ENCODE peak calls at places on chromosomes 6 and 20, in eight cellular contexts. One of them, this sample, is unnamed. For H3K4me1, the result is how much of the 10 kb centered on the place peaks cover.

GRCh38 chr20:22453244-22454080 is 130.9 kb downstream of the FOXA2 start:
- DNase-seq in upper lobe of left lung: no peak
- DNase-seq in keratinocyte: no peak
- DNase-seq in IMR-90: no peak
- DNase-seq in breast epithelium: no peak
- DNase-seq in H9: no peak
- DNase-seq in body of pancreas: peak
- DNase-seq in CD8-positive, alpha-beta T cell: no peak
- DNase-seq in this sample: no peak

GRCh38 chr20:10654630-10655029 is 19.2 kb downstream of the JAG1 start:
- DNase-seq in body of pancreas: peak
- DNase-seq in H9: peak
- DNase-seq in breast epithelium: no peak
- DNase-seq in upper lobe of left lung: no peak
- DNase-seq in IMR-90: no peak
- DNase-seq in keratinocyte: no peak
- DNase-seq in CD8-positive, alpha-beta T cell: no peak
- DNase-seq in this sample: no peak

GRCh38 chr6:71209206-71209605 is 79.4 kb upstream of the OGFRL1 start:
- DNase-seq in upper lobe of left lung: no peak
- DNase-seq in H9: no peak
- DNase-seq in CD8-positive, alpha-beta T cell: no peak
- DNase-seq in body of pancreas: no peak
- DNase-seq in IMR-90: no peak
- DNase-seq in keratinocyte: no peak
- DNase-seq in breast epithelium: no peak
- DNase-seq in this sample: no peak

GRCh38 chr20:60691966-60692615 is 560.0 kb upstream of the CDH4 start:
- DNase-seq in upper lobe of left lung: no peak
- DNase-seq in IMR-90: no peak
- DNase-seq in breast epithelium: no peak
- DNase-seq in keratinocyte: no peak
- DNase-seq in body of pancreas: no peak
- DNase-seq in H9: peak
- DNase-seq in CD8-positive, alpha-beta T cell: no peak
- DNase-seq in this sample: no peak

GRCh38 chr6:14765106-14765505 is 480.8 kb upstream of the JARID2 start:
- DNase-seq in CD8-positive, alpha-beta T cell: no peak
- DNase-seq in H9: no peak
- DNase-seq in keratinocyte: no peak
- DNase-seq in IMR-90: peak
- DNase-seq in body of pancreas: no peak
- DNase-seq in upper lobe of left lung: no peak
- DNase-seq in breast epithelium: no peak
- DNase-seq in this sample: no peak

GRCh38 chr20:41078329-41078728 is 49.7 kb downstream of the TOP1 start:
- DNase-seq in keratinocyte: no peak
- DNase-seq in IMR-90: peak
- DNase-seq in breast epithelium: no peak
- DNase-seq in body of pancreas: no peak
- DNase-seq in H9: no peak
- DNase-seq in CD8-positive, alpha-beta T cell: no peak
- DNase-seq in upper lobe of left lung: no peak
- DNase-seq in this sample: no peak

GRCh38 chr6:79515436-79515835 is 21.8 kb downstream of the LCA5 start:
- DNase-seq in IMR-90: no peak
- DNase-seq in H9: no peak
- DNase-seq in breast epithelium: no peak
- DNase-seq in upper lobe of left lung: no peak
- DNase-seq in body of pancreas: no peak
- DNase-seq in CD8-positive, alpha-beta T cell: no peak
- DNase-seq in keratinocyte: no peak
- DNase-seq in this sample: no peak

GRCh38 chr6:2165216-2165725 is 80.1 kb downstream of the GMDS start:
- DNase-seq in upper lobe of left lung: no peak
- DNase-seq in keratinocyte: no peak
- DNase-seq in CD8-positive, alpha-beta T cell: no peak
- DNase-seq in body of pancreas: no peak
- DNase-seq in H9: no peak
- DNase-seq in breast epithelium: no peak
- DNase-seq in IMR-90: no peak
- DNase-seq in this sample: no peak

GRCh38 chr6:75608955-75609533 is 7.4 kb downstream of the SENP6 start:
- DNase-seq in body of pancreas: no peak
- DNase-seq in CD8-positive, alpha-beta T cell: no peak
- DNase-seq in breast epithelium: no peak
- DNase-seq in keratinocyte: no peak
- DNase-seq in IMR-90: no peak
- DNase-seq in upper lobe of left lung: peak
- DNase-seq in H9: no peak
- DNase-seq in this sample: no peak

GRCh38 chr20:15867899-15868298 is 705.3 kb downstream of the KIF16B start:
- DNase-seq in H9: no peak
- DNase-seq in body of pancreas: no peak
- DNase-seq in IMR-90: no peak
- DNase-seq in CD8-positive, alpha-beta T cell: no peak
- DNase-seq in breast epithelium: no peak
- DNase-seq in keratinocyte: no peak
- DNase-seq in upper lobe of left lung: no peak
- DNase-seq in this sample: no peak

GRCh38 chr6:157017861-157018260 is 240.7 kb downstream of the ARID1B start:
- DNase-seq in upper lobe of left lung: no peak
- DNase-seq in keratinocyte: no peak
- DNase-seq in H9: no peak
- DNase-seq in IMR-90: peak
- DNase-seq in breast epithelium: no peak
- DNase-seq in CD8-positive, alpha-beta T cell: no peak
- DNase-seq in body of pancreas: no peak
- DNase-seq in this sample: no peak

GRCh38 chr20:41318271-41318649 is 729 bp upstream of the ZHX3 start:
- DNase-seq in body of pancreas: no peak
- DNase-seq in CD8-positive, alpha-beta T cell: no peak
- DNase-seq in H9: no peak
- DNase-seq in breast epithelium: no peak
- DNase-seq in IMR-90: no peak
- DNase-seq in keratinocyte: no peak
- DNase-seq in upper lobe of left lung: no peak
- DNase-seq in this sample: no peak

GRCh38 chr20:11849976-11850670 is 67.6 kb upstream of the BTBD3 start:
- DNase-seq in IMR-90: peak
- DNase-seq in upper lobe of left lung: no peak
- DNase-seq in body of pancreas: no peak
- DNase-seq in H9: no peak
- DNase-seq in keratinocyte: peak
- DNase-seq in breast epithelium: peak
- DNase-seq in CD8-positive, alpha-beta T cell: no peak
- DNase-seq in this sample: no peak

GRCh38 chr6:150229775-150230561 is 87.1 kb downstream of the PPP1R14C start:
- DNase-seq in upper lobe of left lung: no peak
- DNase-seq in body of pancreas: no peak
- DNase-seq in CD8-positive, alpha-beta T cell: no peak
- DNase-seq in IMR-90: peak
- DNase-seq in H9: no peak
- DNase-seq in keratinocyte: no peak
- DNase-seq in breast epithelium: no peak
- DNase-seq in this sample: no peak

GRCh38 chr6:138970856-138971425 is 17.1 kb downstream of the REPS1 start:
- DNase-seq in breast epithelium: no peak
- DNase-seq in H9: no peak
- DNase-seq in IMR-90: peak
- DNase-seq in body of pancreas: no peak
- DNase-seq in upper lobe of left lung: peak
- DNase-seq in CD8-positive, alpha-beta T cell: no peak
- DNase-seq in keratinocyte: peak
- DNase-seq in this sample: no peak

GRCh38 chr6:151119823-151120524 is 119.8 kb upstream of the AKAP12 start:
- DNase-seq in keratinocyte: no peak
- DNase-seq in body of pancreas: no peak
- DNase-seq in upper lobe of left lung: no peak
- DNase-seq in H9: no peak
- DNase-seq in CD8-positive, alpha-beta T cell: no peak
- DNase-seq in IMR-90: no peak
- DNase-seq in breast epithelium: no peak
- DNase-seq in this sample: no peak

GRCh38 chr6:7721654-7722053 is 4.2 kb upstream of the BMP6 start:
- DNase-seq in keratinocyte: no peak
- DNase-seq in IMR-90: peak
- DNase-seq in upper lobe of left lung: no peak
- DNase-seq in CD8-positive, alpha-beta T cell: no peak
- DNase-seq in breast epithelium: no peak
- DNase-seq in body of pancreas: no peak
- DNase-seq in H9: no peak
- DNase-seq in this sample: no peak

GRCh38 chr20:43799150-43799711 is 72.4 kb upstream of the GTSF1L start:
- DNase-seq in IMR-90: peak
- DNase-seq in body of pancreas: no peak
- DNase-seq in H9: no peak
- DNase-seq in upper lobe of left lung: no peak
- DNase-seq in CD8-positive, alpha-beta T cell: no peak
- DNase-seq in keratinocyte: no peak
- DNase-seq in breast epithelium: no peak
- DNase-seq in this sample: no peak

GRCh38 chr20:10647471-10647870 is 26.3 kb downstream of the JAG1 start:
- DNase-seq in IMR-90: no peak
- DNase-seq in H9: no peak
- DNase-seq in body of pancreas: no peak
- DNase-seq in upper lobe of left lung: no peak
- DNase-seq in CD8-positive, alpha-beta T cell: no peak
- DNase-seq in breast epithelium: no peak
- DNase-seq in keratinocyte: no peak
- DNase-seq in this sample: no peak

GRCh38 chr20:63291811-63292210 is 1.2 kb upstream of the COL20A1 start:
- DNase-seq in IMR-90: no peak
- DNase-seq in upper lobe of left lung: no peak
- DNase-seq in keratinocyte: no peak
- DNase-seq in CD8-positive, alpha-beta T cell: no peak
- DNase-seq in breast epithelium: no peak
- DNase-seq in H9: no peak
- DNase-seq in body of pancreas: no peak
- DNase-seq in this sample: no peak

GRCh38 chr20:22819784-22820183 is 215.3 kb upstream of the SSTR4 start:
- DNase-seq in body of pancreas: no peak
- DNase-seq in IMR-90: no peak
- DNase-seq in upper lobe of left lung: no peak
- DNase-seq in H9: no peak
- DNase-seq in CD8-positive, alpha-beta T cell: no peak
- DNase-seq in keratinocyte: no peak
- DNase-seq in breast epithelium: no peak
- DNase-seq in this sample: no peak

GRCh38 chr6:42907336-42907735 is 8.5 kb upstream of the PTCRA start:
- DNase-seq in CD8-positive, alpha-beta T cell: no peak
- DNase-seq in breast epithelium: no peak
- DNase-seq in keratinocyte: no peak
- DNase-seq in H9: no peak
- DNase-seq in upper lobe of left lung: no peak
- DNase-seq in IMR-90: no peak
- DNase-seq in body of pancreas: no peak
- DNase-seq in this sample: no peak

DNA sequence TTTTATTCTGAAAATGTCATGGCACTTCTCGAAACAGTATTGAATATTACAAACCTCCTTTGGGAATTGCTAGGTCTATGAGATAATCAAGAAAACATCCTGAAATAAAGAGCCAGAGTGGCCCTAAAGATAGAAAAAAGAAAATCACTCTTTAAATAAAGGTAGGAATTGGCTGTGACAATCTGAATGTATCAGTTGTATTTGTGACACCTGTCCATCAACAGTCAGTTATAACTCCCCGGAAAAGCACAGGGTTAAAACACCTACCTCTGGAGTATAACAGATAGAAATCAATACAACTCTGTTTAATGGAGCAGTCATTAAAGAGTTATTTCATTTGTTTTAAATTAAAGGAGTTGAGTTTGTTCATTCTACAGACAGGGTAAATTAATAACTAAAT is 21.2 kb downstream of the RNF24 start:
- DNase-seq in breast epithelium: no peak
- DNase-seq in H9: no peak
- DNase-seq in upper lobe of left lung: no peak
- DNase-seq in CD8-positive, alpha-beta T cell: no peak
- DNase-seq in IMR-90: no peak
- DNase-seq in body of pancreas: no peak
- DNase-seq in keratinocyte: no peak
- DNase-seq in this sample: no peak
- H3K27ac ChIP-seq in breast epithelium: no peak
- H3K27ac ChIP-seq in H9: no peak
- H3K27ac ChIP-seq in upper lobe of left lung: no peak
- H3K27ac ChIP-seq in CD8-positive, alpha-beta T cell: no peak
- H3K27ac ChIP-seq in IMR-90: no peak
- H3K27ac ChIP-seq in body of pancreas: no peak
- H3K27ac ChIP-seq in keratinocyte: no peak
- H3K27ac ChIP-seq in this sample: no peak

DNA sequence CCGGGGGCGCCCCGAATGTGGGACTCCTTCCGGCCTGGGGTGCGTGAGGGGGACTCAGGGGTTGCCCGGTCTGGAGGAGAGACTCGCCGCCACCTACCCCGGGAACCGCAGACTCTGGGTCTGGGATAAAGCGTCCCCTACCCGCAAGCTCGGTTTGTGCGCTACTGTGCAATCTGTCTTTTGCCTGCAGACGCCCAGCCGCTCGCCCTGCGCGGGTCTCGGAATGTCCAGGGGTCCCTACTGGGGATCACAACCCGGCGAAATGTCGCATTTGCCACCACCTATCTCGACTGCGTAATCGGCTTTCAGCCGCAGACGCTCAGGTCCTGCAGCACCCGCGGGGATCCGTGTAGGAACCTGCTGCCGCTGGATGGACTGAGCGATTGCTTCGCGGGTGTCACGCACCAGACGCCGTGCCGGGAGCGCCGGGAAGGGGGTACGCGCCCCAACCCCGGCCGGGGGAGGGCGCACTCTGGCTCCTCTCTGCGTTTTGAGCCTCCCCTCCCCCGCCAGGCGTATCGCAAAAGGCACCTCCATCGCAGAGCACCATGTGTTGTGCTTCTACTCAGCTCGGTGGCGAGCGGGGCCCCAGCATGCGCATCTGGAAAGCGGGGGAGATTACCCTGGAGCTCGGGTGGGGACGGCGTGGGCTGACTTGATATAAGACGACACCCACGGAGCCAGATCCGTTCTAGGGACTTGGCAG is 824 bp upstream of the PTPRA start:
- DNase-seq in breast epithelium: peak
- DNase-seq in upper lobe of left lung: peak
- DNase-seq in body of pancreas: peak
- DNase-seq in keratinocyte: no peak
- DNase-seq in CD8-positive, alpha-beta T cell: peak
- DNase-seq in H9: peak
- DNase-seq in IMR-90: peak
- DNase-seq in this sample: peak
- H3K4me1 ChIP-seq in breast epithelium: under half
- H3K4me1 ChIP-seq in upper lobe of left lung: half or more
- H3K4me1 ChIP-seq in body of pancreas: under half
- H3K4me1 ChIP-seq in keratinocyte: under half
- H3K4me1 ChIP-seq in CD8-positive, alpha-beta T cell: under half
- H3K4me1 ChIP-seq in H9: under half
- H3K4me1 ChIP-seq in IMR-90: under half
- H3K4me1 ChIP-seq in this sample: under half

GRCh38 chr20:24077145-24077544 is 88.6 kb upstream of the GGTLC1 start:
- DNase-seq in body of pancreas: no peak
- DNase-seq in breast epithelium: no peak
- DNase-seq in keratinocyte: no peak
- DNase-seq in IMR-90: no peak
- DNase-seq in CD8-positive, alpha-beta T cell: no peak
- DNase-seq in upper lobe of left lung: no peak
- DNase-seq in H9: no peak
- DNase-seq in this sample: no peak
- TF ChIP-seq CTCF in body of pancreas: no peak
- TF ChIP-seq CTCF in breast epithelium: no peak
- TF ChIP-seq CTCF in keratinocyte: no peak
- TF ChIP-seq CTCF in IMR-90: no peak
- TF ChIP-seq CTCF in CD8-positive, alpha-beta T cell: no peak
- TF ChIP-seq CTCF in upper lobe of left lung: no peak
- TF ChIP-seq CTCF in H9: no peak
- TF ChIP-seq CTCF in this sample: no peak

GRCh38 chr6:39114707-39115599 is at the start of gene SAYSD1:
- DNase-seq in IMR-90: peak
- DNase-seq in H9: peak
- DNase-seq in body of pancreas: peak
- DNase-seq in CD8-positive, alpha-beta T cell: peak
- DNase-seq in keratinocyte: peak
- DNase-seq in breast epithelium: peak
- DNase-seq in upper lobe of left lung: peak
- DNase-seq in this sample: peak
- H3K27ac ChIP-seq in IMR-90: peak
- H3K27ac ChIP-seq in H9: no peak
- H3K27ac ChIP-seq in body of pancreas: peak
- H3K27ac ChIP-seq in CD8-positive, alpha-beta T cell: peak
- H3K27ac ChIP-seq in keratinocyte: peak
- H3K27ac ChIP-seq in breast epithelium: peak
- H3K27ac ChIP-seq in upper lobe of left lung: peak
- H3K27ac ChIP-seq in this sample: peak

This sample was measured in suprapubic skin.